ENCODE peak calls at places on chromosomes 12 and 14, in five cellular contexts. One of them, this sample, is unnamed.

GRCh38 chr12:65720136-65720535 is 104.1 kb upstream of the HMGA2 start:
- DNase-seq in NAMALWA: no peak
- DNase-seq in HFFc6: peak; percentile 16
- DNase-seq in mucosa of descending colon: no peak
- DNase-seq in activated CD4-positive, alpha-beta T cell treated with anti-CD3 and anti-CD28 coated beads, Interleukin-2, amount 50 U/mL, for 1 hour: no peak
- DNase-seq in this sample: no peak

GRCh38 chr12:106358410-106359241 is 1.1 kb downstream of the POLR3B start:
- DNase-seq in mucosa of descending colon: no peak
- DNase-seq in activated CD4-positive, alpha-beta T cell treated with anti-CD3 and anti-CD28 coated beads, Interleukin-2, amount 50 U/mL, for 1 hour: no peak
- DNase-seq in NAMALWA: no peak
- DNase-seq in HFFc6: peak; percentile 45
- DNase-seq in this sample: peak; percentile 44

GRCh38 chr14:51609251-51609986 is 42.3 kb upstream of the FRMD6 start:
- DNase-seq in NAMALWA: no peak
- DNase-seq in mucosa of descending colon: no peak
- DNase-seq in HFFc6: no peak
- DNase-seq in activated CD4-positive, alpha-beta T cell treated with anti-CD3 and anti-CD28 coated beads, Interleukin-2, amount 50 U/mL, for 1 hour: no peak
- DNase-seq in this sample: no peak

GRCh38 chr12:40892528-40892927 is 200.3 kb downstream of the CNTN1 start:
- DNase-seq in HFFc6: no peak
- DNase-seq in activated CD4-positive, alpha-beta T cell treated with anti-CD3 and anti-CD28 coated beads, Interleukin-2, amount 50 U/mL, for 1 hour: no peak
- DNase-seq in NAMALWA: no peak
- DNase-seq in mucosa of descending colon: no peak
- DNase-seq in this sample: no peak

GRCh38 chr12:89354630-89354931 is 2.3 kb upstream of the DUSP6 start:
- DNase-seq in activated CD4-positive, alpha-beta T cell treated with anti-CD3 and anti-CD28 coated beads, Interleukin-2, amount 50 U/mL, for 1 hour: no peak
- DNase-seq in mucosa of descending colon: no peak
- DNase-seq in HFFc6: no peak
- DNase-seq in NAMALWA: no peak
- DNase-seq in this sample: no peak

GRCh38 chr12:101490286-101490920 is 15.3 kb downstream of the SPIC start:
- DNase-seq in activated CD4-positive, alpha-beta T cell treated with anti-CD3 and anti-CD28 coated beads, Interleukin-2, amount 50 U/mL, for 1 hour: no peak
- DNase-seq in NAMALWA: peak; percentile 69
- DNase-seq in HFFc6: no peak
- DNase-seq in mucosa of descending colon: no peak
- DNase-seq in this sample: no peak

GRCh38 chr14:80636071-80636470 is 305.5 kb downstream of the CEP128 start:
- DNase-seq in NAMALWA: peak; percentile 15
- DNase-seq in HFFc6: peak; percentile 36
- DNase-seq in mucosa of descending colon: no peak
- DNase-seq in activated CD4-positive, alpha-beta T cell treated with anti-CD3 and anti-CD28 coated beads, Interleukin-2, amount 50 U/mL, for 1 hour: no peak
- DNase-seq in this sample: no peak

GRCh38 chr12:92041742-92042141 is 103.9 kb downstream of the BTG1 start:
- DNase-seq in HFFc6: no peak
- DNase-seq in NAMALWA: no peak
- DNase-seq in mucosa of descending colon: no peak
- DNase-seq in activated CD4-positive, alpha-beta T cell treated with anti-CD3 and anti-CD28 coated beads, Interleukin-2, amount 50 U/mL, for 1 hour: no peak
- DNase-seq in this sample: no peak

GRCh38 chr12:117134059-117134458 is 34.8 kb upstream of the TESC start:
- DNase-seq in activated CD4-positive, alpha-beta T cell treated with anti-CD3 and anti-CD28 coated beads, Interleukin-2, amount 50 U/mL, for 1 hour: peak; percentile 28
- DNase-seq in NAMALWA: no peak
- DNase-seq in HFFc6: no peak
- DNase-seq in mucosa of descending colon: no peak
- DNase-seq in this sample: no peak

GRCh38 chr12:125470838-125471775 is 405.9 kb downstream of the AACS start:
- DNase-seq in HFFc6: no peak
- DNase-seq in NAMALWA: no peak
- DNase-seq in activated CD4-positive, alpha-beta T cell treated with anti-CD3 and anti-CD28 coated beads, Interleukin-2, amount 50 U/mL, for 1 hour: no peak
- DNase-seq in mucosa of descending colon: no peak
- DNase-seq in this sample: no peak

GRCh38 chr12:108305520-108305919 is 33.6 kb downstream of the CMKLR1 start:
- DNase-seq in activated CD4-positive, alpha-beta T cell treated with anti-CD3 and anti-CD28 coated beads, Interleukin-2, amount 50 U/mL, for 1 hour: peak; percentile 4
- DNase-seq in HFFc6: peak; percentile 29
- DNase-seq in mucosa of descending colon: peak; percentile 75
- DNase-seq in NAMALWA: no peak
- DNase-seq in this sample: peak; percentile 66

GRCh38 chr14:53858344-53858682 is 98.3 kb downstream of the BMP4 start:
- DNase-seq in activated CD4-positive, alpha-beta T cell treated with anti-CD3 and anti-CD28 coated beads, Interleukin-2, amount 50 U/mL, for 1 hour: no peak
- DNase-seq in NAMALWA: no peak
- DNase-seq in HFFc6: no peak
- DNase-seq in mucosa of descending colon: no peak
- DNase-seq in this sample: no peak

GRCh38 chr14:96745500-96746051 is 51.6 kb upstream of the VRK1 start:
- DNase-seq in HFFc6: no peak
- DNase-seq in mucosa of descending colon: no peak
- DNase-seq in NAMALWA: no peak
- DNase-seq in activated CD4-positive, alpha-beta T cell treated with anti-CD3 and anti-CD28 coated beads, Interleukin-2, amount 50 U/mL, for 1 hour: no peak
- DNase-seq in this sample: no peak

GRCh38 chr14:63486729-63487128 is 56.4 kb downstream of the PPP2R5E start:
- DNase-seq in activated CD4-positive, alpha-beta T cell treated with anti-CD3 and anti-CD28 coated beads, Interleukin-2, amount 50 U/mL, for 1 hour: no peak
- DNase-seq in NAMALWA: peak; percentile 4
- DNase-seq in mucosa of descending colon: no peak
- DNase-seq in HFFc6: no peak
- DNase-seq in this sample: no peak

GRCh38 chr14:90649096-90649495 is 167.1 kb downstream of the TTC7B start:
- DNase-seq in mucosa of descending colon: no peak
- DNase-seq in HFFc6: no peak
- DNase-seq in NAMALWA: no peak
- DNase-seq in activated CD4-positive, alpha-beta T cell treated with anti-CD3 and anti-CD28 coated beads, Interleukin-2, amount 50 U/mL, for 1 hour: no peak
- DNase-seq in this sample: no peak